ENCODE peak calls at places on chromosomes 7 and 10, in five cellular contexts. J is MCF 10A, B is HFFc6, Q is fibroblast of lung, O is A549. H is an unnamed sample.

GRCh38 chr7:996089-996872 is 13.3 kb downstream of the CYP2W1 start:
- DNase-seq in O (no peak), J (no peak), Q (no peak), B (no peak), H (no peak)

GRCh38 chr7:44581426-44581906 is 565 bp downstream of the TMED4 start:
- DNase-seq in J (no peak), O (peak), B (no peak), Q (peak), H (peak)

GRCh38 chr10:110502851-110503301 is 5.2 kb downstream of the DUSP5 start:
- DNase-seq in O (peak), B (peak), J (peak), Q (peak), H (peak)

GRCh38 chr10:48317321-48317990 is 11.0 kb downstream of the MAPK8 start:
- DNase-seq in J (no peak), B (no peak), O (no peak), Q (no peak), H (no peak)

GRCh38 chr7:13457790-13458189 is 531.7 kb downstream of the ETV1 start:
- DNase-seq in B (no peak), Q (no peak), J (no peak), O (no peak), H (no peak)

GRCh38 chr10:132702601-132703304 is 83.2 kb downstream of the NKX6-2 start:
- DNase-seq in O (no peak), Q (no peak), B (no peak), J (no peak), H (peak)

GRCh38 chr7:3027455-3027854 is 16.2 kb downstream of the CARD11 start:
- DNase-seq in Q (no peak), B (no peak), J (no peak), O (no peak), H (peak)

GRCh38 chr7:140417456-140418155 is 13.7 kb downstream of the RAB19 start:
- DNase-seq in Q (no peak), O (no peak), J (no peak), B (no peak), H (no peak)

GRCh38 chr10:82874671-82875070 is 999.7 kb downstream of the NRG3 start:
- DNase-seq in B (peak), Q (no peak), J (peak), O (no peak), H (peak)

GRCh38 chr10:105658696-105659095 is 1017.6 kb downstream of the SORCS3 start:
- DNase-seq in Q (no peak), B (no peak), J (no peak), O (no peak), H (no peak)

GRCh38 chr7:131546583-131547111 is 9.8 kb downstream of the PODXL start:
- DNase-seq in J (peak), O (peak), B (no peak), Q (no peak), H (no peak)

GRCh38 chr7:7569113-7569527 is 2.4 kb downstream of the MIOS start:
- DNase-seq in J (no peak), O (no peak), B (no peak), Q (no peak), H (no peak)

GRCh38 chr7:28114056-28114455 is 66.5 kb downstream of the JAZF1 start:
- DNase-seq in O (no peak), Q (no peak), J (no peak), B (no peak), H (no peak)

GRCh38 chr10:132774905-132775863 is 10.8 kb downstream of the NKX6-2 start:
- DNase-seq in B (no peak), Q (peak), O (peak), J (no peak), H (no peak)

GRCh38 chr7:37732253-37732652 is 48.7 kb downstream of the GPR141 start:
- DNase-seq in J (peak), Q (peak), B (no peak), O (peak), H (no peak)

GRCh38 chr10:68153473-68154210 is 44.4 kb downstream of the MYPN start:
- DNase-seq in B (peak), O (peak), Q (peak), J (peak), H (peak)

GRCh38 chr7:49564379-49564714 is 209.1 kb upstream of the VWC2 start:
- DNase-seq in J (no peak), O (no peak), Q (no peak), B (no peak), H (no peak)

GRCh38 chr7:37304926-37305325 is 143.7 kb downstream of the ELMO1 start:
- DNase-seq in O (no peak), J (no peak), Q (no peak), B (no peak), H (no peak)

GRCh38 chr7:67595421-67595820 is 598.8 kb downstream of the TYW1 start:
- DNase-seq in Q (no peak), B (no peak), O (no peak), J (no peak), H (no peak)

GRCh38 chr7:64630496-64630895 is 35.4 kb upstream of the ZNF107 start:
- DNase-seq in B (peak), Q (no peak), J (no peak), O (peak), H (no peak)

GRCh38 chr10:123229927-123230630 is 75.9 kb downstream of the BUB3 start:
- DNase-seq in B (no peak), O (no peak), J (peak), Q (no peak), H (peak)

GRCh38 chr7:17299477-17299991 is 1.1 kb downstream of the AHR start:
- DNase-seq in J (peak), O (peak), Q (peak), B (no peak), H (peak)

GRCh38 chr10:124946945-124947344 is 5.0 kb downstream of the ZRANB1 start:
- DNase-seq in B (no peak), O (no peak), J (no peak), Q (no peak), H (no peak)

GRCh38 chr10:72077275-72077990 is 10.9 kb downstream of the SPOCK2 start:
- DNase-seq in O (no peak), J (no peak), B (no peak), Q (no peak), H (no peak)

GRCh38 chr10:115525141-115525540 is 432.0 kb downstream of the ATRNL1 start:
- DNase-seq in B (no peak), O (no peak), Q (no peak), J (no peak), H (no peak)

GRCh38 chr10:76080991-76081390 is 649.6 kb downstream of the LRMDA start:
- DNase-seq in J (peak), Q (peak), B (peak), O (no peak), H (no peak)

DNA sequence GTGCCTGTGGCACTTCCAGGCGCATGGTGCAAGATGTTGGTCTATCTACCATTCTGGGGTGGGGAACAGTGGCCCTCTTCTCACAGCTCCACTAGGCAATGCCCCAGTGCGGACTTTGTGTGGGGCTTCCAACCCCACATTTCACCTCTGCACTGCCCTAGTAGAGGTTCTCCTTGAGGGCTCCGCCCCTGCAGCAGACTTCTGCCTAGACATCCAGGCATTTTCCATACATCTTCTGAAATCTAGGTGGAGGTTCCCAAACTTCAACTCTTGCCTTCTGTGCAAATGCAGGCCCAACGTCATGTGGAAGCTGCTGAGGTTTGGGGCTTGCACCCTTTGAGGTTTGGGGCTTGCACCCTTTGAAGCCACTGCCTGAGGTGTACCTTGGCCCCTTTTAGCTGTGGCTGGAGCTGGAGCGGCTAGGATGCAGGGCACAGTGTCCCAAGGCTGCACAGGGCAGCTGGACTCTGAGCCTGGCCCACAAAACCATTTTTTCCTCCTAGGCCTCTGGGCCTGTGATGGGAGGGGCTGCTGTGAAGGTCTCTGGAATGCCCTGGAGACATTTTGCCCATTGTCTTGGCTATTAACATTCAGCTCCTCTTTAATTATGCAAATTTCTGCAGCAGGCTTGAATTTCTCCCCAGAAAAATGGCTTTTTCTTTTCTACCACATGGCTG is 130.6 kb upstream of the EFCAB10 start:
- DNase-seq in B (no peak), Q (no peak), J (no peak), O (no peak), H (no peak)
- TF ChIP-seq CTCF in B (no peak), Q (no peak), J (no peak), O (no peak), H (no peak)

GRCh38 chr7:156558198-156558597 is 82.4 kb upstream of the RNF32 start:
- DNase-seq in Q (peak), O (peak), B (peak), J (peak), H (peak)

GRCh38 chr7:156560696-156561210 is 79.8 kb upstream of the RNF32 start:
- DNase-seq in J (no peak), B (no peak), Q (no peak), O (no peak), H (no peak)

GRCh38 chr7:156559001-156559400 is 81.6 kb upstream of the RNF32 start:
- DNase-seq in O (no peak), Q (no peak), J (no peak), B (no peak), H (no peak)

GRCh38 chr7:156556083-156556482 is 84.5 kb upstream of the RNF32 start:
- DNase-seq in Q (no peak), O (no peak), B (no peak), J (no peak), H (no peak)

DNA sequence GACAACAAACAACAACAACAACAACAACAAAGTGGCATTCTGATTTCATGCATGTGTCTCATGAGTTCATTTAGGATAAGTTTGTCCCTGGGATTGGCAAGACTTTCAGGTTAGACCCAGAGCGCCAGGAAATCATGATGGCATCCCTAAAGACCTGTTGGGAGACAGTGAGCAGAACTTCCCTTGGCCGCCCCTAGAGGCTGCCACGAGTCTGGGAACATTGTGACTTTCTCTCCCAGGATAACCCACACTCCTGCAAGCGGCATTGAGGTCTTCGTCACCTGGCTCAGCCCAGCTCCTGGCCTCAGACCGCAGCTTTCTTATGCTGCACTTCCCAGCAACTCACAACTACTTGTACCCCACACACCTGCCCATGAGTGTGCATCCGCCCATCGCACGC is 80.5 kb upstream of the RNF32 start:
- DNase-seq in B (no peak), J (no peak), Q (no peak), O (peak), H (no peak)
- TF ChIP-seq CTCF in B (peak), J (peak), Q (no peak), O (peak), H (no peak)

DNA sequence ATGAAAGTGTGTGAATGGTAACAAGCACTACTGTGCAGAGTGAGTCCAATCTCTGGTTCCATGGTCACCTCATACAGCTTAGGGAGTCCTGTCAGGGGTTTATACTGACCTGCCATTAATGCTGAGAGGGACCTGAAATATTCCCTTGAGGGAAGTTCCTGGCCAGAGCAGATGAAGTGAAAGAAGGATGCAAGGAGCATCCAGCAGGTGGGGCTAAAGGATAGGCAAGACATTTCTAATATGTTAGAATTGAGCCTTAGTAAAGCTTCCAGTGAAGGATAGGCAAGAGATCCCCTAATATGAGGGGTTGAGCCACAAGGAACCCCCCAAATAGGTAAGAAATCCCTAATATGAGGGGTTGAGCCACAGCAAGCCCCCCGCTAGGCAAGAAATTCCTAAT is 25.5 kb upstream of the FAM221A start:
- DNase-seq in Q (peak), O (peak), J (peak), B (no peak), H (no peak)
- TF ChIP-seq CTCF in Q (peak), O (peak), J (no peak), B (peak), H (peak)

GRCh38 chr10:78210548-78210947 is 176.9 kb downstream of the RPS24 start:
- DNase-seq in Q (no peak), J (no peak), B (no peak), O (no peak), H (no peak)

GRCh38 chr10:78211476-78212110 is 177.9 kb downstream of the RPS24 start:
- DNase-seq in O (peak), B (peak), J (peak), Q (peak), H (no peak)

GRCh38 chr10:78210976-78211375 is 177.3 kb downstream of the RPS24 start:
- DNase-seq in B (no peak), Q (no peak), O (no peak), J (no peak), H (no peak)

GRCh38 chr10:78212786-78213175 is 179.1 kb downstream of the RPS24 start:
- DNase-seq in J (no peak), Q (no peak), O (no peak), B (no peak), H (no peak)

GRCh38 chr10:78212134-78212785 is 178.6 kb downstream of the RPS24 start:
- DNase-seq in B (no peak), O (no peak), J (peak), Q (no peak), H (no peak)
- TF ChIP-seq CTCF in B (no peak), O (no peak), J (no peak), Q (no peak), H (no peak)

DNA sequence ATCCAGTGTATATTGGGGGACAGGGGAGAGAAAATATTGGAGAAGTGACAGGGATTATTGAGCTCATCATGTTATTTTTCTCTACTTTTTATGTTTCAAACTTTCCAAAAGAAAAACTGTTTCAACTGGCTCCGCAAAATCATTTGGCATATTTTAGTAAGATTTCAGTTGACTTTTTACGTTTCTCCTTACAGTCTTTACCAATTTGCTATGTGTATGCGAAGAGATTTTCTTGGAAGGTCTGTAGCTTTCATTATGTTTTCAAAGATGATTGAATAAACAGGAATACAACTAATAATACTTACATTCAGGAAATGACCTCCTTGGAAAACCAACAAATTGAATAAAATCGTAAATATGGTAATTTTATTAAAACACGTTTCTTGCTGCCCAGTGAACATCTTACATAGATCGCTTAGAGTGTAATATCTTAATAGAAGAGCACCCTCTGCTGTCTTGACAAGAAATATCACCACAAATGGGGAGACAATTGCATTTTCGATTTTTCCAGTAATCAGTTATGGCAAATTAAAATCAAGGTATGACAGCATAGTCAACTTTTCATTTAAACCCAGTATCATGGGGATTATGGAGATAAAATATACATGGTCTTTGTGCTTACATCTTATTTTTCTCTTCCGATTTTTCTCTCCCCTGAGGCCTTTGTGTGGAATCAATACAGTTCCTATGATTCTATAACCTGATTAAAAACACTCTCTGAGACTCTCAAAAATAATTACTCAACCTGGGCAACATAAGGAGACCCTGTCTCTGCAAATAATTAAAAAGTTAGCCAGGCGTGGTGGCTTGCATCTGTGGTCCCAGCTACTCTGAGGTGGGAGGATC is 43.1 kb downstream of the MBL2 start:
- DNase-seq in O (peak), B (peak), Q (peak), J (peak), H (no peak)
- TF ChIP-seq CTCF in O (peak), B (peak), Q (peak), J (peak), H (peak)

GRCh38 chr7:154794147-154794780 is 208.7 kb downstream of the PAXIP1 start:
- DNase-seq in O (no peak), B (no peak), J (no peak), Q (no peak), H (no peak)
- TF ChIP-seq CTCF in O (no peak), B (no peak), J (no peak), Q (no peak), H (peak)

GRCh38 chr7:5526190-5527037 is 102.8 kb upstream of the TNRC18 start:
- DNase-seq in Q (peak), B (no peak), O (peak), J (peak), H (no peak)
- TF ChIP-seq CTCF in Q (no peak), B (peak), O (peak), J (peak), H (peak)